ENCODE peak calls at places on chromosomes 11 and 22, in seven cellular contexts. A is cardiac fibroblast, Q is AG04449, N is neural progenitor cell, Y is heart right ventricle, L is endothelial cell, M is cardiac muscle cell. J is an unnamed sample.

GRCh38 chr22:21797444-21798221 is 62.0 kb upstream of the YPEL1 start:
- DNase-seq in A (peak; percentile 51), Q (no peak), N (no peak), Y (no peak), L (no peak), M (peak; percentile 54), J (no peak)

GRCh38 chr11:108048269-108048668 is 39.6 kb downstream of the CUL5 start:
- DNase-seq in A (no peak), Q (no peak), N (no peak), Y (no peak), L (no peak), M (no peak), J (no peak)

GRCh38 chr11:32255876-32256275 is 165.0 kb downstream of the RCN1 start:
- DNase-seq in A (no peak), Q (no peak), N (peak; percentile 37), Y (no peak), L (no peak), M (no peak), J (no peak)

GRCh38 chr11:70505761-70506657 is 107.7 kb downstream of the CTTN start:
- DNase-seq in A (no peak), Q (no peak), N (no peak), Y (no peak), L (no peak), M (no peak), J (no peak)

GRCh38 chr11:112963368-112963955 is 2.2 kb downstream of the NCAM1 start:
- DNase-seq in A (no peak), Q (no peak), N (peak; percentile 75), Y (no peak), L (peak; percentile 5), M (peak; percentile 65), J (no peak)

GRCh38 chr11:47569646-47570045 is 4.2 kb downstream of the PTPMT1 start:
- DNase-seq in A (no peak), Q (no peak), N (no peak), Y (no peak), L (no peak), M (no peak), J (no peak)

GRCh38 chr11:43404406-43404805 is 45.7 kb downstream of the TTC17 start:
- DNase-seq in A (no peak), Q (no peak), N (no peak), Y (no peak), L (no peak), M (no peak), J (no peak)

GRCh38 chr11:26478710-26479109 is 93.4 kb downstream of the MUC15 start:
- DNase-seq in A (no peak), Q (no peak), N (no peak), Y (no peak), L (no peak), M (no peak), J (no peak)

GRCh38 chr22:39699631-39700348 is 129.2 kb downstream of the CACNA1I start:
- DNase-seq in A (no peak), Q (no peak), N (peak; percentile 82), Y (no peak), L (no peak), M (no peak), J (no peak)

GRCh38 chr11:108253176-108253575 is 30.3 kb downstream of the ATM start:
- DNase-seq in A (no peak), Q (no peak), N (no peak), Y (no peak), L (no peak), M (no peak), J (no peak)

GRCh38 chr22:38251355-38251720 is 21.5 kb downstream of the TMEM184B start:
- DNase-seq in A (no peak), Q (no peak), N (no peak), Y (no peak), L (no peak), M (no peak), J (no peak)

GRCh38 chr11:18578975-18579598 is 9.4 kb downstream of the UEVLD start:
- DNase-seq in A (no peak), Q (no peak), N (no peak), Y (no peak), L (no peak), M (no peak), J (no peak)
- TF ChIP-seq CTCF in A (no peak), Q (no peak), N (no peak), Y (no peak), L (no peak), M (no peak), J (no peak)

GRCh38 chr11:110446594-110446993 is 16.8 kb downstream of the FDX1 start:
- DNase-seq in A (no peak), Q (no peak), N (no peak), Y (no peak), L (no peak), M (no peak), J (no peak)

GRCh38 chr11:110447343-110447742 is 17.6 kb downstream of the FDX1 start:
- DNase-seq in A (no peak), Q (no peak), N (no peak), Y (no peak), L (no peak), M (no peak), J (no peak)

GRCh38 chr11:110445428-110445827 is 15.7 kb downstream of the FDX1 start:
- DNase-seq in A (no peak), Q (no peak), N (no peak), Y (no peak), L (no peak), M (no peak), J (no peak)

GRCh38 chr11:110450246-110450645 is 20.5 kb downstream of the FDX1 start:
- DNase-seq in A (no peak), Q (no peak), N (no peak), Y (no peak), L (no peak), M (no peak), J (no peak)

DNA sequence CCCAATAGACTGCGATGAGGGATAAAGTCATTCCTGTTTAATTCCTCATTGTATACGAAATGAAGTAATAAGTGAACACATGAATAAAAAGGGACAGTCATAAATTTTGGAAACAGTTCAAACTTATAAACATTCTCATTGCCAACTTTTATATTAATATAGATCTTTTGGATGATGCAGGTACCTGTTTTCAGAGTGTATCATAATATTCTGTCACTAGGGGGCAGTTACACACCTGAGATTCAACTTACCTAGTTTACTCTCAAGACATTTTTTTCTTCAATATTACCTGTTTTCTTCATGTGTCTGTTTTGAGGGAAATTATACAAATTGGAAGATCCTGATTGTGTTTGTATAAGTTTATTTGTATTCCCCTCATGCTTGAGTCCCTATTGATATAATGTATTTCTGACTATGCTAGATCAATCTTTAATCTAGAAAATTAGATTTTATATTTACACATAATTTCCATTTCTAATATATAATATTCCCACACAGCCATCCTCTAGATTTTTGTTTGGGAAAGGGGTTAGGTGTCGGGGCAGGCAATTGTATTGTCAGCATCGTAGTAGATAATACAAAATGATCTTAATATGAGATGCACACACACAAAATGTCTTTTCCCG is 18.3 kb downstream of the FDX1 start:
- DNase-seq in A (peak; percentile 7), Q (no peak), N (no peak), Y (no peak), L (no peak), M (no peak), J (no peak)
- TF ChIP-seq CTCF in A (peak; percentile 26), Q (no peak), N (peak; percentile 62), Y (peak; percentile 31), L (peak; percentile 71), M (peak; percentile 28), J (peak; percentile 68)

GRCh38 chr22:45554040-45554406 is 51.3 kb downstream of the FBLN1 start:
- DNase-seq in A (no peak), Q (no peak), N (no peak), Y (no peak), L (no peak), M (no peak), J (no peak)

GRCh38 chr22:45552017-45552411 is 49.3 kb downstream of the FBLN1 start:
- DNase-seq in A (no peak), Q (no peak), N (no peak), Y (no peak), L (no peak), M (no peak), J (no peak)

GRCh38 chr22:45553333-45554039 is 50.8 kb downstream of the FBLN1 start:
- DNase-seq in A (peak; percentile 90), Q (peak; percentile 59), N (peak; percentile 90), Y (peak; percentile 84), L (peak; percentile 87), M (peak; percentile 87), J (peak; percentile 89)

GRCh38 chr22:45551310-45552016 is 48.8 kb downstream of the FBLN1 start:
- DNase-seq in A (peak; percentile 29), Q (no peak), N (no peak), Y (peak; percentile 49), L (no peak), M (no peak), J (no peak)

DNA sequence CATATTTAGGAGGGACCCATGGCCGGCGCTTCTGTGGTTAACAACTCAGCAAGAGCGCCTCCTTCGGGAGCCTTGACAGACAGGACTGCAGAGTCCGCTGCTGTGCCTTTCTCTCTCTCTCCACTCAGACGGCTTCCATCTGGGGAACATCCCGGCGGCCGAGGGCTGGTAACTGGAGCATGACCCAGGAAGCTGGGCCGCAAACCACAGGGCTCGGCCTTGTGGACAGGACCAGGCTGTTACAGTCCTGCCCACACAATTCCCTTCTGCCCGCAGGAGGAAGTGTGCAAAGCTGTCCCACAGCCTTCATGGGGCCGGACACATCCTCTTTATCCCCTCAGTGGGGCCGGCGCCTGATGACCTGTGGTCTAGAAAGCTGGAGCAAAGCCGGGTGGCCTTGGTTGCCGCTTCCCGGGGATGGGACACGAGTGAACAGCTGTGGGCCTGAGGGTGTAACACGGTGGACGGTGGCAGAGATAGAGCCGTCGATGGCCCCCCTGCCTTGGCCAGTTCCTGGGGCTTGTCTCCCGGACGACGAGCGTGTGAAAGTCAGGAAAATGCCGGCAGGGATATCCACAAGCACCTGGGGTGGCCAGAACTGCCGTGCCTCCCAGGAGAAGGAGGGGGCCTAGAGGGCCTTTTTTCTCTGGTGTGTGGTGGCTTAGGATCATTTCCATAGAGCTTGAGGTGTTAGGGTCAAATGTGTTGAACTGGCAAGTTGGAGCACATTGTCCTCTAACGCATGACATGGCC is 50.1 kb downstream of the FBLN1 start:
- DNase-seq in A (peak; percentile 94), Q (peak; percentile 49), N (peak; percentile 45), Y (peak; percentile 69), L (peak; percentile 17), M (no peak), J (no peak)
- TF ChIP-seq CTCF in A (peak; percentile 43), Q (peak; percentile 46), N (peak; percentile 23), Y (peak; percentile 39), L (no peak), M (peak; percentile 65), J (peak; percentile 20)

DNA sequence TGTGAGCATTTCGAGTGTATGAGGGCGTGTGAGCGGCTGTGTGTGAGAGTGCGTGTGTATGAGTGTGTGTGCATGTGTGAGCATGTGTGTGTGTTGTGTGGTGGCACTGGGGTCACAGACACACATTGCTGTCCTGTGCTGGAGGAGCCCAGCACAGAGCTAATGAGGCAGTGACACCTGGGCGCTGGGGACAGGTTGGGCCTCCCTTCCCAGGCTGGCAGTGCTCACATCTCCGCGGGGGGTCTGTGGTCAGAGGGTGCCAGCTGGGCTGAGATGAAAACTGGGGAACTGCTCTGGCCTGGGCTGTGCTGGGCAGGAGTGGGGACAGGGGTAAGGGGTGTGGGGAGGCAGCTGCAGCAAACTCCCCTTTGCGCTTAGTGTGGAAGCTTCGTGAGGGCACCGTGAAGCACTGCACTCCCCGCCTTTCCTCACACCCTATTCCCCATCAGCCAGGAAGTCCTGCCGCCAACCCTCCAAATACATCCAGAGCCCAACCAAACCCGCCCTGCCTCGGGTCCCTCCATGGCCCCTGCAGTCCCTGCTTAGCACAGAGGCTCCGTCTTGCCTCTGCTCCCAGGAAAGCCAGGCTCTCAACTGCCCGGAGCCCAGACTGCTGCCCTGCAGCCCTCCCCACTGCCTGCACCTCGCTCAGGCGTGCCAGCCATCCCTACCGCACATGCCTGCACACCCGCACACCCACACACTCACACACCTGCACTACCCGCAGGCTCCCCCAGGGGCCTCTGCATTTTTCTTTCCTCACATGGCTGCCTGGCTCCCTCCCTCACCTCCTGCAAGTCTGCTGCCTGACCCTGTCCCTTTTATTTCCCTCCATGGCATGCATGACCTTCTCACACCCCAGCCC is 62.0 kb upstream of the THY1 start:
- DNase-seq in A (no peak), Q (no peak), N (peak; percentile 51), Y (no peak), L (peak; percentile 36), M (no peak), J (peak; percentile 63)
- TF ChIP-seq CTCF in A (peak; percentile 19), Q (no peak), N (peak; percentile 39), Y (no peak), L (peak; percentile 38), M (peak; percentile 13), J (peak; percentile 51)

J was measured in type B pancreatic cell.